ENCODE peak calls at places on chromosomes 12 and 14, in five cellular contexts. J is thyroid gland, E is OCI-LY7, S is A549, V is heart left ventricle. A is an unnamed sample.

GRCh38 chr12:52156310-52156709 is 35.5 kb downstream of the KRT80 start:
- DNase-seq in J (no peak), E (no peak), S (no peak), V (no peak), A (no peak)

GRCh38 chr14:25006961-25007795 is 42.8 kb downstream of the STXBP6 start:
- DNase-seq in J (no peak), E (no peak), S (peak; percentile 21), V (no peak), A (no peak)

GRCh38 chr14:55609681-55610080 is 29.7 kb downstream of the KTN1 start:
- DNase-seq in J (no peak), E (no peak), S (no peak), V (no peak), A (no peak)

GRCh38 chr14:59376691-59377090 is 88.5 kb downstream of the GPR135 start:
- DNase-seq in J (no peak), E (no peak), S (no peak), V (no peak), A (no peak)

GRCh38 chr12:51548241-51548640 is 42.8 kb upstream of the SCN8A start:
- DNase-seq in J (no peak), E (no peak), S (no peak), V (no peak), A (no peak)

GRCh38 chr14:69321601-69322330 is 61.8 kb downstream of the GALNT16 start:
- DNase-seq in J (no peak), E (no peak), S (no peak), V (no peak), A (no peak)

GRCh38 chr12:47775100-47775911 is 2.3 kb downstream of the SLC48A1 start:
- DNase-seq in J (peak; percentile 36), E (no peak), S (no peak), V (no peak), A (no peak)

GRCh38 chr14:97116546-97116945 is 319.4 kb downstream of the VRK1 start:
- DNase-seq in J (no peak), E (no peak), S (no peak), V (no peak), A (no peak)

GRCh38 chr12:46677749-46678148 is 148.0 kb downstream of the SLC38A4 start:
- DNase-seq in J (no peak), E (no peak), S (peak; percentile 33), V (no peak), A (no peak)

GRCh38 chr14:70660967-70661871 is 19.5 kb downstream of the TTC9 start:
- DNase-seq in J (peak; percentile 74), E (peak; percentile 82), S (no peak), V (no peak), A (no peak)

GRCh38 chr14:104865069-104865630 is at the start of gene CEP170B:
- DNase-seq in J (peak; percentile 52), E (peak; percentile 22), S (peak; percentile 60), V (peak; percentile 55), A (peak; percentile 51)

GRCh38 chr12:53508534-53509199 is 1.4 kb upstream of the NPFF start:
- DNase-seq in J (peak; percentile 82), E (peak; percentile 88), S (peak; percentile 85), V (peak; percentile 88), A (peak; percentile 88)

GRCh38 chr12:109759595-109759994 is 46.0 kb downstream of the FAM222A start:
- DNase-seq in J (no peak), E (no peak), S (no peak), V (peak; percentile 40), A (peak; percentile 9)

GRCh38 chr12:72144553-72144952 is 127.6 kb upstream of the TRHDE start:
- DNase-seq in J (no peak), E (no peak), S (no peak), V (no peak), A (no peak)

GRCh38 chr14:84128025-84128424 is 1401.9 kb upstream of the FLRT2 start:
- DNase-seq in J (no peak), E (no peak), S (no peak), V (no peak), A (no peak)

GRCh38 chr14:101201535-101202125 is 298.1 kb upstream of the RTL1 start:
- DNase-seq in J (no peak), E (no peak), S (no peak), V (no peak), A (no peak)

GRCh38 chr12:49369723-49370145 is 2.5 kb downstream of the SPATS2 start:
- DNase-seq in J (peak; percentile 29), E (peak; percentile 59), S (peak; percentile 76), V (peak; percentile 56), A (peak; percentile 45)

GRCh38 chr14:53441789-53442188 is 288.7 kb upstream of the DDHD1 start:
- DNase-seq in J (no peak), E (no peak), S (no peak), V (no peak), A (no peak)

GRCh38 chr12:30795410-30795659 is 40.6 kb upstream of the CAPRIN2 start:
- DNase-seq in J (no peak), E (no peak), S (no peak), V (no peak), A (no peak)

GRCh38 chr14:24362241-24362960 is 5.6 kb upstream of the NFATC4 start:
- DNase-seq in J (no peak), E (no peak), S (no peak), V (no peak), A (no peak)

GRCh38 chr12:110647669-110648068 is 33.7 kb downstream of the TCTN1 start:
- DNase-seq in J (no peak), E (peak; percentile 92), S (no peak), V (no peak), A (no peak)

GRCh38 chr12:113155060-113155459 is 5.5 kb downstream of the CFAP73 start:
- DNase-seq in J (no peak), E (no peak), S (no peak), V (no peak), A (no peak)

GRCh38 chr12:113152196-113152834 is 2.8 kb downstream of the CFAP73 start:
- DNase-seq in J (no peak), E (no peak), S (no peak), V (no peak), A (no peak)

GRCh38 chr12:113154351-113154973 is 4.9 kb downstream of the CFAP73 start:
- DNase-seq in J (peak; percentile 58), E (peak; percentile 86), S (no peak), V (no peak), A (peak; percentile 58)

GRCh38 chr12:113151655-113152054 is 2.1 kb downstream of the CFAP73 start:
- DNase-seq in J (no peak), E (peak; percentile 59), S (no peak), V (no peak), A (no peak)

GRCh38 chr12:113152835-113153814 is 3.6 kb downstream of the CFAP73 start:
- DNase-seq in J (peak; percentile 80), E (peak; percentile 92), S (peak; percentile 92), V (peak; percentile 72), A (peak; percentile 82)
- TF ChIP-seq CTCF in J (peak; percentile 70), E (peak; percentile 79), S (peak; percentile 65), V (peak; percentile 46), A (peak; percentile 62)

GRCh38 chr12:95623554-95624170 is 72.4 kb upstream of the USP44 start:
- DNase-seq in J (peak; percentile 53), E (peak; percentile 51), S (peak; percentile 82), V (peak; percentile 70), A (peak; percentile 73)
- H3K4me1 ChIP-seq in J (no peaks in the 10 kb centered on the region), E (no peaks in the 10 kb centered on the region), S (peaks cover 24% of the 10 kb centered on the region), V (peaks cover 16% of the 10 kb centered on the region), A (no peaks in the 10 kb centered on the region)

GRCh38 chr12:22624573-22624907 is 431 bp upstream of the ETNK1 start:
- DNase-seq in J (no peak), E (no peak), S (peak; percentile 13), V (no peak), A (no peak)

GRCh38 chr12:22624908-22625646 is at the start of gene ETNK1:
- DNase-seq in J (peak; percentile 95), E (peak; percentile 81), S (peak; percentile 80), V (peak; percentile 96), A (peak; percentile 95)

GRCh38 chr12:22627351-22627750 is 2.4 kb downstream of the ETNK1 start:
- DNase-seq in J (no peak), E (peak; percentile 4), S (no peak), V (no peak), A (no peak)

GRCh38 chr12:22626429-22626828 is 1.5 kb downstream of the ETNK1 start:
- DNase-seq in J (no peak), E (peak; percentile 55), S (no peak), V (no peak), A (no peak)

GRCh38 chr12:22625671-22626251 is 790 bp downstream of the ETNK1 start:
- DNase-seq in J (peak; percentile 37), E (peak; percentile 36), S (peak; percentile 33), V (peak; percentile 37), A (peak; percentile 57)
- TF ChIP-seq CTCF in J (no peak), E (no peak), S (no peak), V (no peak), A (no peak)

GRCh38 chr12:89084751-89085150 is 267.6 kb downstream of the DUSP6 start:
- DNase-seq in J (no peak), E (no peak), S (no peak), V (peak; percentile 27), A (no peak)
- H3K4me1 ChIP-seq in J (no peaks in the 10 kb centered on the region), E (no peaks in the 10 kb centered on the region), S (no peaks in the 10 kb centered on the region), V (peaks cover 7% of the 10 kb centered on the region), A (peaks cover 14% of the 10 kb centered on the region)

GRCh38 chr12:1435456-1435855 is 158.9 kb downstream of the FBXL14 start:
- DNase-seq in J (peak; percentile 17), E (no peak), S (no peak), V (no peak), A (no peak)
- TF ChIP-seq CTCF in J (no peak), E (no peak), S (no peak), V (no peak), A (no peak)

A was measured in BE2C.